ENCODE peak calls at places on chromosomes 16 and 17, in nine cellular contexts. B, W, I, E, F, Z, R, K and Y are unnamed samples. For H3K36me3 and H3K9me3, the result is how much of the 10 kb centered on the place peaks cover.

GRCh38 chr17:38947189-38947588 is 20.0 kb downstream of the FBXO47 start:
- DNase-seq in B (no peak), W (no peak), I (no peak), E (no peak), F (no peak), Z (no peak), R (no peak), K (no peak), Y (no peak)

GRCh38 chr17:39745335-39746144 is 7.8 kb downstream of the GRB7 start:
- DNase-seq in B (no peak), W (no peak), I (no peak), E (no peak), F (peak), Z (peak), R (no peak), K (no peak), Y (no peak)

GRCh38 chr16:66510298-66510697 is 39.6 kb downstream of the TK2 start:
- DNase-seq in B (no peak), W (no peak), I (no peak), E (peak), F (no peak), Z (no peak), R (no peak), K (no peak), Y (no peak)

GRCh38 chr16:154223-155030 is 2.0 kb downstream of the HBZ start:
- DNase-seq in B (no peak), W (peak), I (peak), E (peak), F (peak), Z (no peak), R (peak), K (no peak), Y (peak)

GRCh38 chr17:17420561-17421269 is 56.1 kb upstream of the MED9 start:
- DNase-seq in B (no peak), W (no peak), I (no peak), E (no peak), F (no peak), Z (no peak), R (no peak), K (no peak), Y (no peak)

GRCh38 chr17:9150407-9151090 is 129.2 kb downstream of the NTN1 start:
- DNase-seq in B (no peak), W (no peak), I (peak), E (peak), F (no peak), Z (no peak), R (peak), K (no peak), Y (no peak)

GRCh38 chr16:1816396-1817275 is 10.0 kb downstream of the HAGH start:
- DNase-seq in B (no peak), W (no peak), I (peak), E (no peak), F (peak), Z (no peak), R (no peak), K (no peak), Y (no peak)

GRCh38 chr17:17363638-17364337 is 60.6 kb downstream of the NT5M start:
- DNase-seq in B (peak), W (no peak), I (peak), E (no peak), F (peak), Z (peak), R (peak), K (no peak), Y (no peak)

GRCh38 chr17:27345141-27345904 is 51.4 kb downstream of the WSB1 start:
- DNase-seq in B (no peak), W (no peak), I (peak), E (no peak), F (no peak), Z (no peak), R (peak), K (no peak), Y (no peak)

GRCh38 chr17:43771463-43771862 is 7.3 kb downstream of the DUSP3 start:
- DNase-seq in B (no peak), W (no peak), I (no peak), E (no peak), F (peak), Z (no peak), R (no peak), K (no peak), Y (no peak)

GRCh38 chr17:49887086-49887743 is 39.3 kb upstream of the TAC4 start:
- DNase-seq in B (no peak), W (peak), I (peak), E (peak), F (no peak), Z (peak), R (no peak), K (no peak), Y (no peak)

GRCh38 chr17:35747540-35748017 is 5.5 kb downstream of the GAS2L2 start:
- DNase-seq in B (peak), W (peak), I (peak), E (peak), F (no peak), Z (peak), R (peak), K (peak), Y (peak)

GRCh38 chr16:88645941-88646340 is 4.9 kb downstream of the CYBA start:
- DNase-seq in B (no peak), W (no peak), I (no peak), E (no peak), F (no peak), Z (no peak), R (no peak), K (no peak), Y (no peak)

GRCh38 chr17:82241183-82241925 is 12.5 kb downstream of the SLC16A3 start:
- DNase-seq in B (no peak), W (peak), I (no peak), E (peak), F (peak), Z (peak), R (no peak), K (peak), Y (peak)

GRCh38 chr17:17028059-17028877 is 14.0 kb upstream of the MPRIP start:
- DNase-seq in B (no peak), W (peak), I (peak), E (peak), F (peak), Z (peak), R (peak), K (peak), Y (peak)

GRCh38 chr16:2035431-2036199 is 8.9 kb downstream of the NHERF2 start:
- DNase-seq in B (peak), W (no peak), I (peak), E (peak), F (peak), Z (peak), R (peak), K (peak), Y (peak)

GRCh38 chr17:29526322-29526721 is 40.5 kb downstream of the ABHD15 start:
- DNase-seq in B (no peak), W (no peak), I (no peak), E (no peak), F (no peak), Z (no peak), R (no peak), K (no peak), Y (peak)

GRCh38 chr16:1489077-1489476 is 333 bp upstream of the PTX4 start:
- DNase-seq in B (no peak), W (no peak), I (no peak), E (no peak), F (no peak), Z (no peak), R (no peak), K (no peak), Y (no peak)

GRCh38 chr16:66446737-66447136 is 19.6 kb downstream of the BEAN1 start:
- DNase-seq in B (no peak), W (no peak), I (peak), E (no peak), F (peak), Z (no peak), R (no peak), K (no peak), Y (no peak)

GRCh38 chr17:79162012-79162577 is 87.5 kb downstream of the ENGASE start:
- DNase-seq in B (no peak), W (no peak), I (no peak), E (no peak), F (no peak), Z (no peak), R (no peak), K (no peak), Y (no peak)

GRCh38 chr17:35748979-35749378 is 4.1 kb downstream of the GAS2L2 start:
- DNase-seq in B (no peak), W (no peak), I (no peak), E (no peak), F (no peak), Z (no peak), R (no peak), K (no peak), Y (no peak)

GRCh38 chr17:21214777-21215541 is 998 bp upstream of the TMEM11 start:
- DNase-seq in B (no peak), W (peak), I (peak), E (no peak), F (peak), Z (peak), R (peak), K (no peak), Y (no peak)

GRCh38 chr17:19341641-19342610 is 20.6 kb downstream of the B9D1 start:
- DNase-seq in B (peak), W (no peak), I (peak), E (no peak), F (no peak), Z (no peak), R (no peak), K (no peak), Y (no peak)

GRCh38 chr17:36703860-36704266 is 102.5 kb downstream of the MRM1 start:
- DNase-seq in B (peak), W (peak), I (peak), E (no peak), F (no peak), Z (peak), R (peak), K (peak), Y (peak)

GRCh38 chr17:79045830-79046500 is 22.0 kb downstream of the C1QTNF1 start:
- DNase-seq in B (peak), W (peak), I (peak), E (peak), F (peak), Z (peak), R (peak), K (peak), Y (peak)

GRCh38 chr16:58280846-58281301 is 14.0 kb downstream of the PRSS54 start:
- DNase-seq in B (no peak), W (peak), I (no peak), E (peak), F (no peak), Z (no peak), R (no peak), K (no peak), Y (peak)

GRCh38 chr17:67990909-67991308 is 5.4 kb downstream of the C17orf58 start:
- DNase-seq in B (no peak), W (no peak), I (no peak), E (no peak), F (no peak), Z (no peak), R (no peak), K (no peak), Y (no peak)

GRCh38 chr16:81148277-81148676 is 52.1 kb upstream of the GCSH start:
- DNase-seq in B (no peak), W (no peak), I (peak), E (no peak), F (no peak), Z (no peak), R (peak), K (no peak), Y (no peak)

GRCh38 chr16:88303890-88304819 is 78.6 kb upstream of the ZNF469 start:
- DNase-seq in B (no peak), W (peak), I (no peak), E (no peak), F (peak), Z (peak), R (no peak), K (no peak), Y (peak)

GRCh38 chr16:84103678-84104077 is 13.1 kb downstream of the MBTPS1 start:
- DNase-seq in B (no peak), W (peak), I (no peak), E (no peak), F (no peak), Z (no peak), R (no peak), K (peak), Y (peak)

GRCh38 chr17:28749516-28750177 is 5.8 kb downstream of the TRAF4 start:
- DNase-seq in B (no peak), W (no peak), I (peak), E (no peak), F (no peak), Z (no peak), R (no peak), K (no peak), Y (no peak)

GRCh38 chr17:41308251-41308917 is 725 bp downstream of the KRTAP16-1 start:
- DNase-seq in B (peak), W (peak), I (peak), E (no peak), F (no peak), Z (peak), R (no peak), K (no peak), Y (peak)

GRCh38 chr16:19186403-19186802 is 18.4 kb downstream of the SYT17 start:
- DNase-seq in B (no peak), W (no peak), I (no peak), E (no peak), F (no peak), Z (no peak), R (no peak), K (no peak), Y (no peak)
- H3K36me3 ChIP-seq in B (under half), W (under half), I (half or more), E (under half), F (under half), Z (under half), R (under half), K (under half), Y (under half)

GRCh38 chr16:68520649-68521086 is 18.4 kb upstream of the ZFP90 start:
- DNase-seq in B (peak), W (peak), I (peak), E (peak), F (peak), Z (peak), R (peak), K (peak), Y (peak)
- H3K4me3 ChIP-seq in B (peak), W (peak), I (no peak), E (peak), F (no peak), Z (no peak), R (peak), K (peak), Y (peak)

DNA sequence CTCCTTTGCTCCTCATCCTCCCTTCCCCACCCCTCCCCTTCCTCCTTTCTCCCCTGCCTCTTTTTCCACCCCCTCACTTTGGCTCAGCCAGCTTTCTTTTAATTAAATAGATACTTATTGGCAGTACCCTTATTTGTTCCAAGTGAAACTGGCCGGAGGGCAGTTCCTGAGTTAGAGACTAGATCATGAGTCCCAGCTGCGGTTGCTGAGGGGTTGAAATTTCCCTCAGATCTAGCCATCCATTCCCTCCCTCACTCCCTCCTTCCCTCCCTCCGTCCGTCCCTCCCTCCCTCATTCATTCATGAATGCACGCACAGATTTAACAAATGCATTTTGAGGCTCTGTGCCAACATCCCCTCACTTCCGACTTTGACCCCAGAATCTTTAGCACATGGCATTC is 519.2 kb upstream of the EEF2KMT start:
- DNase-seq in B (no peak), W (no peak), I (no peak), E (no peak), F (no peak), Z (no peak), R (no peak), K (no peak), Y (no peak)
- H3K9me3 ChIP-seq in B (under half), W (under half), I (under half), E (under half), F (under half), Z (under half), R (under half), K (under half), Y (under half)

GRCh38 chr17:48562934-48563333 is 15.2 kb downstream of the HOXB4 start:
- DNase-seq in B (no peak), W (no peak), I (no peak), E (no peak), F (no peak), Z (no peak), R (no peak), K (no peak), Y (no peak)

GRCh38 chr17:48563385-48563838 is 14.7 kb downstream of the HOXB4 start:
- DNase-seq in B (no peak), W (peak), I (no peak), E (no peak), F (no peak), Z (no peak), R (no peak), K (no peak), Y (no peak)

GRCh38 chr17:48564200-48565023 is 13.7 kb downstream of the HOXB4 start:
- DNase-seq in B (no peak), W (peak), I (peak), E (no peak), F (no peak), Z (no peak), R (no peak), K (no peak), Y (peak)

GRCh38 chr17:48565024-48565558 is 13.1 kb downstream of the HOXB4 start:
- DNase-seq in B (no peak), W (no peak), I (peak), E (no peak), F (no peak), Z (no peak), R (no peak), K (no peak), Y (no peak)

DNA sequence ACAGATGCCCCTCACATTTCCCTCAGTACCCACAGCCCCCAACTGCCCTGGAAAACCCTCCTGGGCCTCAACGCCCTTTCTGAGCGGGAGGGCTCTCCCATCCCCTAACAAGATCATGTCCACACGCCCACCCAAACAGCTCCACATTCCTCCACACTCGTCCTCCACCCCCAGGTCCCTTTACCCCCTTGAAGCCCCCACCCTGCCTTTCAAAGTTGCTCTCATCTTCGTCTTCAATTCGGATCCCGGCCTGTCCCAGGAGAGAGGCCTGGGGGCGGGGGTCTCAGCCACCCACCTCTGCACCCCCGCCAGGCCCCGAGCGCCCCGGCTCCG is 14.3 kb downstream of the HOXB4 start:
- DNase-seq in B (no peak), W (no peak), I (no peak), E (no peak), F (no peak), Z (no peak), R (no peak), K (no peak), Y (no peak)
- H3K36me3 ChIP-seq in B (under half), W (under half), I (under half), E (under half), F (under half), Z (under half), R (under half), K (under half), Y (half or more)

DNA sequence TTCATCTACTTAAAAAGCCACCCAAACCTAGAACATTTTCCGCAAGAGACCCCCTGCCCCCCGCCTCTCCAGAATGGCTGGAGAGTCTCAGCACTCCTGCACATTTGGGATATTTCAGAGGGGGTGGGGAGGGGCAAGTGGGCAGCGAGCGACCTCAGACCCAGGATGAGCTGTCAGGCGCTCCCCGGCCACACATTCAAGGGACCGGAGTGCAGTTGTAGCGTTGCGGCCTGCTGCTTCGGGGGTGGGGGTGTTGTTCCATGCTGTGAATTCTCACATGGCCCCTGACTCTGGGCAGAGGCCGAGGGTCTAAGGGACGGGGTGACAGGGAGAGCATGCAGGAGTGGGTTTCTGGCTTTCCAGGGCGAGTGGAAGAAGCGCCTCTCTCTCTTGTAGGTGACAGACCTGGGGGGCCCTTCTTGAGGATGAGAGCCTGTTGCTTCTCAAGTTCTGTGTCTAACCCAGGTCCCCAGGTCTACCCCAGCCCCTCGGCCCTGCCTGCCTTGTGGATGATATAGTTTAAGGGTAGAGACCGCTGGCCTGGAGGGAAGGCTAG is 231.2 kb downstream of the SEC14L1 start:
- DNase-seq in B (no peak), W (no peak), I (no peak), E (no peak), F (no peak), Z (peak), R (peak), K (no peak), Y (no peak)
- H3K4me3 ChIP-seq in B (peak), W (no peak), I (peak), E (peak), F (no peak), Z (peak), R (peak), K (peak), Y (peak)

GRCh38 chr17:22270381-22270780 is 578.1 kb downstream of the KCNJ18 start:
- DNase-seq in B (no peak), W (no peak), I (no peak), E (no peak), F (peak), Z (no peak), R (no peak), K (no peak), Y (no peak)
- H3K9me3 ChIP-seq in B (under half), W (under half), I (under half), E (under half), F (under half), Z (half or more), R (under half), K (under half), Y (under half)

DNA sequence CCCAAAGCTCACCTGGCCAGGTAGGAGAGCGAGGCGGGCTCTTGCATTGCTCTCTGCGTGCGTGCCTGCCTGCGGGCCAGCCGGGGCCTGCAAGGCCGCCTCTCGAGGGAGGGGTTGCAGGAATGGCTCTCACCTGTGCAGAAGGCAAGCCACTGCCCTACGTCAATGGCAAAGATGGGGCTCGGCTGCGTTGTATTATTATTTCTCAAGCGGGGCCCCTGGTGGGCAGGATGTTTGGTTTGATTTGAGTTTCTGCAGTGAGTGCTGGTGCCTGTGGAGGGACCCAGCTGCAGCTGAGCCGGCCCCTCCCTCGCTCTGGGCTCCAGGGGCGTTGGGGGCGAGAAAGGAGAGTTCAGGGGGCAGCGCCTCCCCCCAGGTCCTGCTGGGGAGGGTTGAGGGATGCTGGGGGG is 338.6 kb downstream of the SEC14L1 start:
- DNase-seq in B (peak), W (no peak), I (peak), E (no peak), F (no peak), Z (no peak), R (no peak), K (no peak), Y (no peak)
- H3K36me3 ChIP-seq in B (under half), W (under half), I (under half), E (under half), F (under half), Z (under half), R (under half), K (under half), Y (half or more)

GRCh38 chr17:75087182-75087557 is 584 bp upstream of the SLC16A5 start:
- DNase-seq in B (no peak), W (no peak), I (no peak), E (no peak), F (no peak), Z (no peak), R (no peak), K (no peak), Y (no peak)
- H3K4me3 ChIP-seq in B (peak), W (peak), I (peak), E (peak), F (no peak), Z (peak), R (peak), K (peak), Y (peak)

GRCh38 chr16:64321881-64322280 is 800.0 kb downstream of the CDH11 start:
- DNase-seq in B (no peak), W (no peak), I (no peak), E (no peak), F (no peak), Z (no peak), R (no peak), K (no peak), Y (no peak)
- H3K9me3 ChIP-seq in B (under half), W (under half), I (under half), E (under half), F (under half), Z (under half), R (under half), K (under half), Y (under half)